ENCODE peak calls at places on chromosomes 2 and 18, in five cellular contexts. T is A549, D is GM12878, I is HepG2, C is H1. K is an unnamed sample.

GRCh38 chr18:39624934-39625333 is 2059.3 kb upstream of the CELF4 start:
- DNase-seq in D (no peak), T (no peak), C (peak; percentile 7), I (no peak), K (no peak)

GRCh38 chr18:23868341-23868740 is 146.2 kb upstream of the TTC39C start:
- DNase-seq in I (no peak), D (no peak), T (no peak), C (no peak), K (no peak)

GRCh38 chr18:11259421-11259820 is 110.1 kb upstream of the PIEZO2 start:
- DNase-seq in D (no peak), T (no peak), C (no peak), I (no peak), K (no peak)

GRCh38 chr2:189142893-189143759 is 36.4 kb downstream of the COL5A2 start:
- DNase-seq in D (peak; percentile 16), C (peak; percentile 17), I (peak; percentile 76), T (peak; percentile 31), K (peak; percentile 66)

GRCh38 chr2:14642499-14642898 is 10.0 kb downstream of the LRATD1 start:
- DNase-seq in C (no peak), D (no peak), I (no peak), T (no peak), K (peak; percentile 8)

GRCh38 chr2:204268971-204269370 is 276.3 kb upstream of the PARD3B start:
- DNase-seq in T (no peak), C (no peak), D (no peak), I (no peak), K (no peak)

GRCh38 chr2:48725696-48726494 is 29.6 kb downstream of the LHCGR start:
- DNase-seq in I (peak; percentile 12), C (no peak), T (no peak), D (no peak), K (no peak)

GRCh38 chr2:231018184-231018583 is 19.1 kb upstream of the C2orf72 start:
- DNase-seq in C (no peak), T (no peak), D (no peak), I (no peak), K (no peak)

GRCh38 chr2:58805126-58805525 is 564.0 kb upstream of the FANCL start:
- DNase-seq in C (no peak), I (no peak), D (no peak), T (no peak), K (no peak)

GRCh38 chr18:46321954-46322353 is 217.8 kb downstream of the HAUS1 start:
- DNase-seq in I (no peak), C (no peak), T (no peak), D (no peak), K (no peak)

GRCh38 chr18:77208969-77209368 is 40.7 kb upstream of the GALR1 start:
- DNase-seq in D (peak; percentile 34), T (no peak), C (no peak), I (no peak), K (no peak)

GRCh38 chr18:55821219-55821618 is 233.2 kb upstream of the TCF4 start:
- DNase-seq in C (no peak), I (no peak), D (no peak), T (no peak), K (no peak)

GRCh38 chr2:234422242-234422641 is 74.6 kb downstream of the ARL4C start:
- DNase-seq in I (peak; percentile 74), T (peak; percentile 85), C (no peak), D (no peak), K (no peak)

GRCh38 chr18:63617049-63617995 is 26.7 kb downstream of the SERPINB4 start:
- DNase-seq in T (no peak), I (no peak), C (no peak), D (no peak), K (no peak)

GRCh38 chr2:239721531-239721930 is 303.6 kb downstream of the NDUFA10 start:
- DNase-seq in I (no peak), T (no peak), C (no peak), D (no peak), K (no peak)

GRCh38 chr2:9789371-9789770 is 53.9 kb upstream of the TAF1B start:
- DNase-seq in T (no peak), C (no peak), D (no peak), I (no peak), K (no peak)

GRCh38 chr2:111897924-111898702 is at the start of gene MERTK:
- DNase-seq in I (peak; percentile 89), C (peak; percentile 78), T (peak; percentile 82), D (no peak), K (peak; percentile 77)
- TF ChIP-seq EP300 in I (no peak), C (no peak), T (no peak), D (no peak), K (no peak)

GRCh38 chr2:238465487-238466241 is 38.9 kb downstream of the ASB1 start:
- DNase-seq in I (no peak), T (no peak), C (no peak), D (no peak), K (no peak)
- TF ChIP-seq CEBPB in I (no peak), T (no peak), C (no peak), D (no peak), K (no peak)

DNA sequence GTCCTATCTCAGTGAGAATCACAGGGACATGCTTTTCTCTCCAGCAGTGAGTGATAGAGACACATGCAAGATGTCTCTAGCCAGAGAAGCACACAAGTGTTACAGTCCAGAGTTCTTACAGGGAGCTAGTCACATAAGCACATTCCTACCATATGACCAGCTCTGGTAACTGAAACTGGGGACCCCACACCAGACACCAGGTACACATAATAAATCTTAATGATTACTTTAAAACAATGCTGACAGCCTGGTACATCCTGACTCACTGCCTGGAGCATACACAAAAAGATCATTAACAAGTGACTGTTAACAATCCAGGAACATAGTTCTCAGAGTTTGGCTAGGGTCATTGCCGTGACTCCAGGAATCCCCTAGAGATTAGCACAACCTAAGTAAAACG is 53.6 kb downstream of the GALNT1 start:
- DNase-seq in D (no peak), I (peak; percentile 4), T (no peak), C (no peak), K (no peak)
- TF ChIP-seq EP300 in D (no peak), I (no peak), T (no peak), C (no peak), K (no peak)

DNA sequence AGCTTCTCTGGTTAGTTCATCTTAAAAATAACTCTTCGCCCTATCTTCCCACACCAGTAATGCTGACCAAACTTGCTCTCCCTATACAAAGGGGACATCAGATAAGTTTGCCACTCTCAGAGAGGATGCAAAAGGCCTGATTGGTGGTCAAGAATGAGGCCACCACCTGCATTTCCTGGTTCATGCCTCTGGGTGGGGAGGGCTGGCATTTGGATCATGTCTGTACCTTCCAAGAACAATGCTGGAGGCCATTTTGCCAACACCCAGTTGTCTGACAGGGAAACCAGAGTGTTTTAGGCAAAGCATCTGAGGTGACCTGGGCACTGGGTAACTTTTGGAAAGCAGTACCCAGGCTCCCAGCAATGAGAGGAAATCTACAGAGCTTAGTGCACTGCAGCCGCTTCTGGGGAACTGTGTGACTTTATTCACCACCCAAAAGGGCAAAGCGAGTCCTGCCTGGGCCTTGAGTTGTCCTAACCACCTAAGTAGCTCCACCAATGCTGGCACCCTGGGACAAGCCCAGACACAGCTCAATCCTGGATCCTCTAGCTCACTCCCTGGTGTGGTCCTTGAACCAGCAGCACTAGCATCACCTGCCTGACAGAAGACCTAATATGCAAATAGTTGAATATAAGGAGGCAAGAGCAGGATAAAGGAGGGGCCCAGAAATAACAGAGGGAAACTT is 35.1 kb downstream of the CAPN13 start:
- DNase-seq in D (no peak), T (no peak), C (no peak), I (no peak), K (no peak)
- TF ChIP-seq CEBPB in D (no peak), T (no peak), C (no peak), I (no peak), K (no peak)

GRCh38 chr18:43710135-43710534 is 432.8 kb upstream of the SYT4 start:
- DNase-seq in D (no peak), T (no peak), I (no peak), C (no peak), K (no peak)

GRCh38 chr18:43719264-43719795 is 442.0 kb upstream of the SYT4 start:
- DNase-seq in C (no peak), D (no peak), I (no peak), T (no peak), K (no peak)

GRCh38 chr18:43720036-43720435 is 442.7 kb upstream of the SYT4 start:
- DNase-seq in C (no peak), I (no peak), D (no peak), T (no peak), K (no peak)

GRCh38 chr18:43714346-43715010 is 437.2 kb upstream of the SYT4 start:
- DNase-seq in C (no peak), D (no peak), I (no peak), T (no peak), K (no peak)
- TF ChIP-seq EP300 in C (no peak), D (no peak), I (no peak), T (no peak), K (no peak)

DNA sequence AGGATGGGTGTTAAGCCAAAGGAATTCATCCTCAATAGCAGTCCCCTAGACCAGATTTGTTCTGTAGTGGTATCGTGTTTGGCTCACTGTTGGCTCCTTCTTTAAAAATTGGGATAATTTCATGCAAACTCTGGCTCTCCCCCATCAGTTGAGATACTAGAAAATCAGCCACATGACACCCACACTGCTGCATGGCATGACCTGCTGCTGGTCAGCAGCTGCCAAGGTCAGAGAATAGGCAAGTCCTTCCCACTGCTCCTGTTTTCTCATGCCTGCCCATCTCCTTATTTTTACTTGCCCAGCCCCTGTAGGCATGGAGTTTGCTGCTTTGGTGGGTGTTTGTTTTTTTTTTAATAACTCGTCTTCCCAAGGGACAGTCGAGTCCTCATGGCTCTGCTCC is 1.0 kb upstream of the SNRNP200 start:
- DNase-seq in T (no peak), C (no peak), D (no peak), I (peak; percentile 16), K (no peak)
- TF ChIP-seq CEBPB in T (no peak), C (no peak), D (no peak), I (no peak), K (no peak)

GRCh38 chr2:29106980-29107388 is 8.2 kb upstream of the CLIP4 start:
- DNase-seq in T (no peak), D (no peak), I (peak; percentile 30), C (no peak), K (no peak)
- TF ChIP-seq EP300 in T (no peak), D (no peak), I (no peak), C (no peak), K (no peak)

GRCh38 chr2:205679410-205680009 is 2.8 kb upstream of the NRP2 start:
- DNase-seq in T (no peak), I (no peak), D (no peak), C (no peak), K (no peak)
- TF ChIP-seq CEBPB in T (no peak), I (no peak), D (no peak), C (no peak), K (no peak)

GRCh38 chr2:197052371-197052770 is 125.9 kb upstream of the PGAP1 start:
- DNase-seq in D (no peak), C (no peak), T (no peak), I (no peak), K (no peak)
- TF ChIP-seq EP300 in D (no peak), C (no peak), T (no peak), I (no peak), K (no peak)

K was measured in K562.